ENCODE peak calls at places on chromosomes 12 and 14, in five cellular contexts. N is cardiac muscle cell, R is Karpas-422, A is heart left ventricle, G is IMR-90. M is an unnamed sample.

GRCh38 chr12:106747973-106748436 is 26.5 kb upstream of the RIC8B start:
- DNase-seq in N (no peak), R (no peak), A (no peak), G (no peak), M (no peak)

GRCh38 chr12:7090222-7090998 is 1.8 kb downstream of the C1R start:
- DNase-seq in N (no peak), R (no peak), A (no peak), G (peak; percentile 55), M (no peak)

GRCh38 chr12:2256915-2257314 is 204.1 kb downstream of the CACNA1C start:
- DNase-seq in N (no peak), R (no peak), A (no peak), G (peak; percentile 84), M (no peak)

GRCh38 chr14:33738481-33738880 is 212.4 kb downstream of the EGLN3 start:
- DNase-seq in N (no peak), R (no peak), A (no peak), G (no peak), M (no peak)

GRCh38 chr12:47282206-47282605 is 202.4 kb upstream of the AMIGO2 start:
- DNase-seq in N (no peak), R (no peak), A (no peak), G (peak; percentile 67), M (no peak)

GRCh38 chr14:24940213-24940783 is 109.6 kb downstream of the STXBP6 start:
- DNase-seq in N (peak; percentile 44), R (no peak), A (no peak), G (no peak), M (no peak)

GRCh38 chr12:107429006-107429698 is 256.4 kb upstream of the PWP1 start:
- DNase-seq in N (no peak), R (no peak), A (no peak), G (no peak), M (no peak)

GRCh38 chr14:105421723-105422615 is 2.3 kb downstream of the MTA1 start:
- DNase-seq in N (no peak), R (no peak), A (no peak), G (no peak), M (no peak)

GRCh38 chr14:89543420-89543790 is 126.4 kb upstream of the FOXN3 start:
- DNase-seq in N (peak; percentile 13), R (no peak), A (no peak), G (no peak), M (no peak)

GRCh38 chr14:77026166-77026929 is 2.2 kb downstream of the IRF2BPL start:
- DNase-seq in N (peak; percentile 39), R (no peak), A (peak; percentile 43), G (peak; percentile 51), M (peak; percentile 79)

GRCh38 chr12:42961395-42961794 is 371.8 kb upstream of the PRICKLE1 start:
- DNase-seq in N (no peak), R (no peak), A (no peak), G (peak; percentile 64), M (no peak)

GRCh38 chr12:121009744-121010143 is 6.5 kb downstream of the C12orf43 start:
- DNase-seq in N (peak; percentile 67), R (no peak), A (no peak), G (peak; percentile 42), M (no peak)

GRCh38 chr12:67794151-67794550 is 145.6 kb downstream of the DYRK2 start:
- DNase-seq in N (no peak), R (no peak), A (no peak), G (peak; percentile 84), M (no peak)

GRCh38 chr14:21860172-21860571 is 186.6 kb upstream of the OR4E1 start:
- DNase-seq in N (peak; percentile 23), R (peak; percentile 87), A (no peak), G (no peak), M (no peak)

GRCh38 chr12:6604254-6605029 is 2.7 kb downstream of the CHD4 start:
- DNase-seq in N (no peak), R (no peak), A (no peak), G (no peak), M (no peak)

GRCh38 chr14:90489916-90490726 is 93.3 kb downstream of the CALM1 start:
- DNase-seq in N (no peak), R (peak; percentile 66), A (no peak), G (peak; percentile 18), M (no peak)

GRCh38 chr12:46660276-46660675 is 165.5 kb downstream of the SLC38A4 start:
- DNase-seq in N (no peak), R (no peak), A (no peak), G (peak; percentile 30), M (no peak)

GRCh38 chr14:94748667-94749347 is 21.1 kb downstream of the GSC start:
- DNase-seq in N (peak; percentile 66), R (peak; percentile 86), A (no peak), G (no peak), M (no peak)

GRCh38 chr12:22173154-22173553 is 127.1 kb downstream of the CMAS start:
- DNase-seq in N (no peak), R (no peak), A (no peak), G (no peak), M (no peak)

GRCh38 chr14:51472881-51473280 is 178.8 kb upstream of the FRMD6 start:
- DNase-seq in N (no peak), R (no peak), A (no peak), G (no peak), M (no peak)

GRCh38 chr14:52906141-52906601 is 44.7 kb downstream of the FERMT2 start:
- DNase-seq in N (no peak), R (no peak), A (no peak), G (peak; percentile 93), M (no peak)

GRCh38 chr14:77347746-77348145 is 26.9 kb downstream of the GSTZ1 start:
- DNase-seq in N (no peak), R (no peak), A (no peak), G (no peak), M (no peak)

GRCh38 chr12:45660330-45660729 is 69.2 kb upstream of the ARID2 start:
- DNase-seq in N (no peak), R (no peak), A (peak; percentile 30), G (peak; percentile 79), M (no peak)

GRCh38 chr12:97595423-97595822 is 132.8 kb downstream of the RMST start:
- DNase-seq in N (no peak), R (no peak), A (no peak), G (no peak), M (no peak)

GRCh38 chr14:103703433-103704385 is 11.5 kb downstream of the XRCC3 start:
- DNase-seq in N (no peak), R (no peak), A (no peak), G (no peak), M (no peak)

DNA sequence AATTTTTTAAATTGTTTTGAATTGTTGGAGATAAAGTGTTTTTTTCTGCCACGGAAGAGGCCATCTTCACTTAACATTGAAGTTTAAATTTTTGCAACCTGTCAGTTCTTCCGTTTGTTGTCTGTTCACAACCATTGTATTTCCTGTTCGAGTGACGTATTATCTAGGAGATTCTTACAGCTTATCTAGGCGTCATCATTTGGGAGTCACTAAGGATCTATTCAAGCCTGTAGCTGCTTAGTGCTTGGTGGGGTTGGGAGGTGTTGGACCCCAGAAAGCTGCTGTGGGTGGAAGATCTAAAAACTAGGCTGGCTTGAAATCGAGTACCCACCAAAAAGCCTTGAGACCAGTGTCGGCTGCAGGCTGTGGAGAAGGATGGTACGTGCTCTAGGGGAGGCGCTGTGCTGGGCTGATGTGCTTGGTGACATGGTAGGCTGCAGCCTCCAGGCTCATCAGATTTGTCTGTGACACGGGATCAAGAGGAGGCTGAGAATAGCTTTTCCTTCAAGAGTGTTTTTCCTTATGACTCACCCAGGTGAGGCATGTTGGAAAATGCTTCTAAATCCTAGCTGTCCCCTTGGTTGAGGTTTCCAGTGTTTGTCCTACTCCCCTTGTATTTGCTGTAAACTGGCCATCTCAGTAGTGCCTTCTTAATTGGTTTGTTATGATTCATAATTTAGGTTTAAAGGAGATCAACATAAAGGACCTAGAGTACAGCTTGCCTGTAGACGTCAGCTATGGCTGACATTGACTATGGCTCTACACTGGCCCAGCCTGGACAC is 57.8 kb downstream of the ATG14 start:
- DNase-seq in N (no peak), R (no peak), A (no peak), G (no peak), M (no peak)
- H3K4me3 ChIP-seq in N (no peak overlapping the region), R (no peak overlapping the region), A (no peak overlapping the region), G (no peak overlapping the region), M (no peak overlapping the region)

GRCh38 chr12:79871621-79872020 is 63.3 kb downstream of the PPP1R12A start:
- DNase-seq in N (no peak), R (no peak), A (no peak), G (no peak), M (no peak)
- H3K36me3 ChIP-seq in N (peaks cover 23% of the 10 kb centered on the region), R (peaks cover 56% of the 10 kb centered on the region), A (peaks cover 55% of the 10 kb centered on the region), G (peaks cover 10% of the 10 kb centered on the region), M (peaks cover 11% of the 10 kb centered on the region)

DNA sequence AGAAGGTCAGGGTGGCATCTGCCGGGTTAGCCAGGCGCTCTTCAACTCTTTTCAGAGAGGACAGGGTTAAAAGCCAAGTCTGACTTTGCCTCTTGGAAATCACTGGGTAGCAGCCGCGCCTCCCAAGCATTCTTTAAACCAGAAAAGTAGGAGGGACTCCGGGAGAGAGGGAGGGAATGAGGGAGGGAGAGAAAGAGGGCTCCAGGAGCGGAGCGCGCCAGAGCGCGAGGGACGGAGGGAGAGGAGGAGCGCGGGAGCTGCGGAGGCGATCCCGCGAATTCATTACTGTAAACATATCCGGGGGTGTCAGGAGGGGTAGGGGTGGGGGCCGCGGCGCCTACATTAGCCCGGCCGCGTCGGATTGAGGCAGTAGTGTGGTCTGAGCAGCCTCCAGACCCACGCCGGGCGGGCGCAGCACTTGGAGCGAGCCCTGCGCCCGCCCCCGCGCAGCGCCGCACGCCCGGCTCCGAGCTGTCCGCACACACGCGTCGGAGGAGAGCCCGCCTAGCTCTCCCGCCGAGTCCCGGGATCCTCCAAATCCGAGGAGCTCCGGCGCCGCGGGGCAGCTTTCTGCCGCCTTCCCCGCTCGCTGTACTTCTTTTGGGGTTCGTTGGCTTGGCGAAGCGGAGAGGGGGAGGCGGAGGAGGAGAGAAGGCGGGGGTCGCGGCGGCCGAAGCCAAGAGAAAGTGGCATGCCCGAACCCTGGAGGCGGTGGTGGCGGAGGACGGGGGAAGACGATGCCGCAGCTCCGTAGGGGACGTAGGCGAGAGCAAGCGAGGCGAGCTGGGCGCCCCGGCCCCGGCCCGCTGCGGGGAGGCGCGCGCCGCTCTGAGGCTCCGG is 3.3 kb downstream of the FLRT2 start:
- DNase-seq in N (peak; percentile 85), R (no peak), A (peak; percentile 42), G (peak; percentile 87), M (peak; percentile 76)
- H3K4me3 ChIP-seq in N (peak overlapping the region; percentile 65), R (no peak overlapping the region), A (peak overlapping the region; percentile 61), G (peak overlapping the region; percentile 67), M (peak overlapping the region; percentile 71)

GRCh38 chr12:95494888-95495287 is 20.9 kb downstream of the METAP2 start:
- DNase-seq in N (no peak), R (no peak), A (no peak), G (no peak), M (no peak)

GRCh38 chr12:95498968-95499367 is 25.0 kb downstream of the METAP2 start:
- DNase-seq in N (no peak), R (no peak), A (no peak), G (no peak), M (no peak)

GRCh38 chr12:95497031-95497430 is 23.1 kb downstream of the METAP2 start:
- DNase-seq in N (no peak), R (no peak), A (no peak), G (no peak), M (no peak)

GRCh38 chr12:95492462-95492861 is 18.5 kb downstream of the METAP2 start:
- DNase-seq in N (no peak), R (no peak), A (no peak), G (no peak), M (no peak)

DNA sequence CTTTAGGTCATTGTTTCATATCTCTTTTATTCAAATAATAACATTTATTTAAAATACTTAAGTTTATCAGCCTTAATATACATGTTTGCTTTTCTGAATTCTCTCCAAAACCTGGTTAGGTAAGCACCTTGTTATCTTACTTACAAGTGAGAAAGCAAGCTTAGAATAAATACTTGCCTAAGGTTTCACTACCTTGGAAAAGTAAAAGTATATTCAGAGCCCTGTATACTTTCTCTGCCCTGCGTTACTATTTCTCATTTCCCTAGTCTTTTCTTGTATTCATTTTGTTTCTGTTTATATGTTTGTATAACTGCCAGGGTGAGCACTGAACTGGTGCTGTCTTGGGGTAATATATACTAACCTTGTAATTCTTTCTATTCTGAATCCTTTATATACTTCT is 21.5 kb downstream of the METAP2 start:
- DNase-seq in N (no peak), R (no peak), A (no peak), G (no peak), M (no peak)
- H3K36me3 ChIP-seq in N (peaks cover 63% of the 10 kb centered on the region), R (peaks cover 89% of the 10 kb centered on the region), A (peaks cover 67% of the 10 kb centered on the region), G (peaks cover 40% of the 10 kb centered on the region), M (peaks cover 54% of the 10 kb centered on the region)

M was measured in tibial artery.